ENCODE peak calls at places on chromosome 9, in four cellular contexts. One of them, this sample, is unnamed.

GRCh38 chr9:22975921-22976320 is 529.3 kb downstream of the DMRTA1 start:
- DNase-seq in HCT116: no peak
- DNase-seq in GM12878: no peak
- DNase-seq in HepG2: no peak
- DNase-seq in this sample: no peak

GRCh38 chr9:75142208-75142607 is 53.9 kb downstream of the OSTF1 start:
- DNase-seq in HCT116: no peak
- DNase-seq in GM12878: no peak
- DNase-seq in HepG2: no peak
- DNase-seq in this sample: no peak

GRCh38 chr9:78695521-78695920 is 398.6 kb downstream of the PSAT1 start:
- DNase-seq in HCT116: no peak
- DNase-seq in GM12878: no peak
- DNase-seq in HepG2: no peak
- DNase-seq in this sample: no peak

GRCh38 chr9:114906922-114907571 is 23.3 kb downstream of the TNFSF8 start:
- DNase-seq in HCT116: peak; percentile 38
- DNase-seq in GM12878: no peak
- DNase-seq in HepG2: peak; percentile 55
- DNase-seq in this sample: no peak

GRCh38 chr9:5799314-5799713 is 33.6 kb downstream of the ERMP1 start:
- DNase-seq in HCT116: peak; percentile 16
- DNase-seq in GM12878: no peak
- DNase-seq in HepG2: peak; percentile 28
- DNase-seq in this sample: no peak

GRCh38 chr9:110027624-110028023 is 180.3 kb downstream of the C9orf152 start:
- DNase-seq in HCT116: no peak
- DNase-seq in GM12878: no peak
- DNase-seq in HepG2: peak; percentile 79
- DNase-seq in this sample: no peak

GRCh38 chr9:14277202-14277601 is 36.7 kb downstream of the NFIB start:
- DNase-seq in HCT116: peak; percentile 7
- DNase-seq in GM12878: no peak
- DNase-seq in HepG2: no peak
- DNase-seq in this sample: no peak

GRCh38 chr9:110936719-110937452 is 101.4 kb downstream of the LPAR1 start:
- DNase-seq in HCT116: no peak
- DNase-seq in GM12878: no peak
- DNase-seq in HepG2: no peak
- DNase-seq in this sample: no peak

GRCh38 chr9:113823421-113823820 is 52.7 kb upstream of the ZNF618 start:
- DNase-seq in HCT116: no peak
- DNase-seq in GM12878: no peak
- DNase-seq in HepG2: no peak
- DNase-seq in this sample: no peak

GRCh38 chr9:19232830-19233194 is 2.3 kb downstream of the DENND4C start:
- DNase-seq in HCT116: no peak
- DNase-seq in GM12878: peak; percentile 46
- DNase-seq in HepG2: no peak
- DNase-seq in this sample: no peak

GRCh38 chr9:133155156-133155555 is 8.6 kb downstream of the GBGT1 start:
- DNase-seq in HCT116: no peak
- DNase-seq in GM12878: no peak
- DNase-seq in HepG2: no peak
- DNase-seq in this sample: no peak

GRCh38 chr9:13386935-13387667 is 107.6 kb upstream of the MPDZ start:
- DNase-seq in HCT116: no peak
- DNase-seq in GM12878: no peak
- DNase-seq in HepG2: no peak
- DNase-seq in this sample: no peak

GRCh38 chr9:100472725-100473261 is at the start of gene TMEFF1:
- DNase-seq in HCT116: no peak
- DNase-seq in GM12878: no peak
- DNase-seq in HepG2: peak; percentile 30
- DNase-seq in this sample: peak; percentile 30

DNA sequence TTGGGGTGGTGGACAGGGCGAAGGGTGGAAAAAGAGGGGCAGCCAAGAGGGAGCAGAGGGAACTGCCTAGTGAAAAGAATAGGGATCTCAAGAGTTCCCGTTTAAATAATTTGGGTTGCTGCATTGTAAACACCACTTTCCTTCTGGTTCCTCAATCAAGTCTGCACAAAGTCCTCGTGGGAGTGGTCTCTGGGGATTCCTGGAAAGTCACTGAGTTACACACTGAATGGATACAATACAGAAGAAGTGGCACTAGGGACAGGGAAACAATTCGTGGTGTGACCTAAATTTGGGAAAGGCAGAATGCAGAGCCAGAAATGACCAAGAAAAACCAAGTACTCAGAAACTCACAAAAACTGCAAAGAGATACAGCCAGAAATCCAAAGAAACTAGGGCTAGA is 161.7 kb downstream of the CDK5RAP2 start:
- DNase-seq in HCT116: no peak
- DNase-seq in GM12878: no peak
- DNase-seq in HepG2: no peak
- DNase-seq in this sample: no peak
- TF ChIP-seq POLR2A in HCT116: no peak
- TF ChIP-seq POLR2A in GM12878: no peak
- TF ChIP-seq POLR2A in HepG2: no peak
- TF ChIP-seq POLR2A in this sample: no peak

GRCh38 chr9:69176446-69177135 is 2.5 kb downstream of the TJP2 start:
- DNase-seq in HCT116: no peak
- DNase-seq in GM12878: no peak
- DNase-seq in HepG2: no peak
- DNase-seq in this sample: no peak
- H3K4me1 ChIP-seq in HCT116: peaks cover 61% of the 10 kb centered on the region
- H3K4me1 ChIP-seq in GM12878: peaks cover 13% of the 10 kb centered on the region
- H3K4me1 ChIP-seq in HepG2: peaks cover 95% of the 10 kb centered on the region
- H3K4me1 ChIP-seq in this sample: peaks cover 91% of the 10 kb centered on the region

DNA sequence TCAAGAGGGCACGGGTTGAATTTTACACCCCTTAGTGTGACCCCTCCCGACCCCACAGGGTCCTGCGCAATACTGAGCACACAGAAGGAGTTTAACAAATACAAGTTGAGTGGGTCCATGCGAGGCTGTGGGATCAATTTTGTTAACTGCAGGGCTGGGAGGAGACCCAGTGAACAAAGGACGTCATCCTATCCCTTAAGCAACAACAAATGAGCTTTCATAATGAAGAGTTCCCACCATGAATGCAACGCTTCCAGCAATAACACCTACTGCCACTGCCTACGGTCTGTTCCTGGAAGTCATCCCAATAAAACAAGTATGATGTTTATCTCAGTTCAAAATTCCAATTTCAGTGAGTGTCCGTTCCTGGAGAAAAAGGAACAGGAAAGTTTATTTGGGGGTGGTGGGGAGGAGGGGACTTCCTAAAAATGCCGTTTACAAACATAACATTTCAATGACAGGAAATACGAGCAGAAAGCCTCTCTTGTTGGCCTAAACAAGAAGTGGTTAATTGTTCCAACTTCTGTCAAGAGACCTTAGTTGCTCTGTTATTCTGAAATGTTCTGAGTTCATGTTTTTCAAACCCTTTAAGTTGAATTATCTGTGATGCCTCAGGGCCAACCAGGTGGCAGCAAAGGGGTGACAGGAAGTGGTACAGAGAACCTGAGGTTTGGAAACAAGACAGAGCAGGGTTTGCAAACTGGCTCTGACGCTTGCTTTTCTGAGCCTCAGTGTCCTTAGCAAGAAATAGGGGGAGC is 65.8 kb upstream of the PLPP6 start:
- DNase-seq in HCT116: no peak
- DNase-seq in GM12878: peak; percentile 5
- DNase-seq in HepG2: no peak
- DNase-seq in this sample: no peak
- TF ChIP-seq POLR2AphosphoS5 in HCT116: no peak
- TF ChIP-seq POLR2AphosphoS5 in GM12878: no peak
- TF ChIP-seq POLR2AphosphoS5 in HepG2: no peak
- TF ChIP-seq POLR2AphosphoS5 in this sample: no peak

GRCh38 chr9:127578952-127579853 is 32.9 kb upstream of the STXBP1 start:
- DNase-seq in HCT116: peak; percentile 91
- DNase-seq in GM12878: peak; percentile 32
- DNase-seq in HepG2: peak; percentile 86
- DNase-seq in this sample: peak; percentile 87
- TF ChIP-seq POLR2A in HCT116: peak; percentile 58
- TF ChIP-seq POLR2A in GM12878: no peak
- TF ChIP-seq POLR2A in HepG2: no peak
- TF ChIP-seq POLR2A in this sample: no peak

DNA sequence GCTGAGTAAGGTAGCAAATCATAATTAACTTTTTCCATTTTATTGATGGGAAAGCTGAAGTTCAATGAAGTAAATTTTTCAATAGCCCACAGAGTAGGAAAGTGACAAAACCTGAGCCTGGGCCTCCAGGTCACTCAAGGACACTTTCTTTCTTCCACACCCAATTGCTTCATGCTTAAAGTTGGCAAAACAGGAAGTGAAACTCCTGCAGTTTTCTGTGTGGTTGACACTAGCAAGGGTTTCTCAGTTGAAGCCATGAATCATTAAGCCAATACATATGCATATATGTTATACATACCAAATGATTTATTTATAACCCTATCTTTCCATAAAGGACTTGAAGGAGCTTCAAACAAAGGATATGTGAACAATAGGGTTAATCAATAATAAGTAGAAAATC is 13.9 kb downstream of the TLR4 start:
- DNase-seq in HCT116: no peak
- DNase-seq in GM12878: peak; percentile 58
- DNase-seq in HepG2: no peak
- DNase-seq in this sample: no peak
- H3K4me1 ChIP-seq in HCT116: no peaks in the 10 kb centered on the region
- H3K4me1 ChIP-seq in GM12878: peaks cover 7% of the 10 kb centered on the region
- H3K4me1 ChIP-seq in HepG2: no peaks in the 10 kb centered on the region
- H3K4me1 ChIP-seq in this sample: no peaks in the 10 kb centered on the region

GRCh38 chr9:27431573-27431972 is 92.5 kb upstream of the IFNK start:
- DNase-seq in HCT116: no peak
- DNase-seq in GM12878: no peak
- DNase-seq in HepG2: no peak
- DNase-seq in this sample: no peak
- TF ChIP-seq POLR2AphosphoS5 in HCT116: no peak
- TF ChIP-seq POLR2AphosphoS5 in GM12878: no peak
- TF ChIP-seq POLR2AphosphoS5 in HepG2: no peak
- TF ChIP-seq POLR2AphosphoS5 in this sample: peak; percentile 20

GRCh38 chr9:33236571-33236970 is 3.4 kb upstream of the SPINK4 start:
- DNase-seq in HCT116: no peak
- DNase-seq in GM12878: no peak
- DNase-seq in HepG2: no peak
- DNase-seq in this sample: no peak

GRCh38 chr9:33234511-33235467 is 5.2 kb upstream of the SPINK4 start:
- DNase-seq in HCT116: no peak
- DNase-seq in GM12878: no peak
- DNase-seq in HepG2: no peak
- DNase-seq in this sample: peak; percentile 41

GRCh38 chr9:33232866-33233265 is 7.1 kb upstream of the SPINK4 start:
- DNase-seq in HCT116: no peak
- DNase-seq in GM12878: no peak
- DNase-seq in HepG2: no peak
- DNase-seq in this sample: no peak

GRCh38 chr9:33230756-33231691 is 8.9 kb upstream of the SPINK4 start:
- DNase-seq in HCT116: no peak
- DNase-seq in GM12878: no peak
- DNase-seq in HepG2: no peak
- DNase-seq in this sample: no peak

DNA sequence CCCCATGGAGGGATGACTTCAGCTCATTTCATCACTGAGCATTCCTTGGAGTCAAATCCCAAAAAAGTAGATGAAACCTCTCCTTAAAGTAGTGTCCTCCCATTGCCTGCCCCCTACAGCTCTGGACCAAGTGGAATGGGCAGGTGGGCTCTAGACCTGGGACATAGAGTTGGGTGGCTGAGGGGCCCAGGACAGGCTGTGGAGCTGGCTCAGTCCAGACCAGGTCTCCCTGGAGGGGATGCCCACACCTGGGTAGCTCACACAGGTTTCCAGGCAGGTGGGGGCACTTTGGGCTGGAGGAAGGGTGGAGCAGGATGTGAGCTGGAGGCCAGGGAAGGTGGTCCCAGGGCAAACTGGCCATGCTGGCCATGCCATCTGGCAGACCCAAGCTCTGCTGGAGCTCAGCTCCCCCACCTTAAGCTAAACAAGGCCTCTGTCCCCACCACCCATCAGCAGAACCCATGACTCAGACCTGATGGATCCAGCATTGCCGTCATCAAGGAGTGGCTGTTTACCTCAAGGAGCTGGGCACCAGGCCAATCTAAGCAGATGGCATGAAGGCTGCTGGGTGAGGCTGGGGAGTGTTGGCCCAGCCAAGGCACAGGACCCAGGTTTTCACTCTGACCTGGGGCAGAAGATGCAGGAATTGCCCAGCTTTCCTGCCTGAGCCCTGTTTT is 6.2 kb upstream of the SPINK4 start:
- DNase-seq in HCT116: peak; percentile 95
- DNase-seq in GM12878: no peak
- DNase-seq in HepG2: no peak
- DNase-seq in this sample: peak; percentile 96
- TF ChIP-seq POLR2A in HCT116: no peak
- TF ChIP-seq POLR2A in GM12878: no peak
- TF ChIP-seq POLR2A in HepG2: no peak
- TF ChIP-seq POLR2A in this sample: no peak

GRCh38 chr9:15475923-15476536 is 34.7 kb downstream of the PSIP1 start:
- DNase-seq in HCT116: no peak
- DNase-seq in GM12878: peak; percentile 20
- DNase-seq in HepG2: no peak
- DNase-seq in this sample: no peak
- H3K4me1 ChIP-seq in HCT116: no peaks in the 10 kb centered on the region
- H3K4me1 ChIP-seq in GM12878: peaks cover 3% of the 10 kb centered on the region
- H3K4me1 ChIP-seq in HepG2: peaks cover 15% of the 10 kb centered on the region
- H3K4me1 ChIP-seq in this sample: peaks cover 4% of the 10 kb centered on the region

DNA sequence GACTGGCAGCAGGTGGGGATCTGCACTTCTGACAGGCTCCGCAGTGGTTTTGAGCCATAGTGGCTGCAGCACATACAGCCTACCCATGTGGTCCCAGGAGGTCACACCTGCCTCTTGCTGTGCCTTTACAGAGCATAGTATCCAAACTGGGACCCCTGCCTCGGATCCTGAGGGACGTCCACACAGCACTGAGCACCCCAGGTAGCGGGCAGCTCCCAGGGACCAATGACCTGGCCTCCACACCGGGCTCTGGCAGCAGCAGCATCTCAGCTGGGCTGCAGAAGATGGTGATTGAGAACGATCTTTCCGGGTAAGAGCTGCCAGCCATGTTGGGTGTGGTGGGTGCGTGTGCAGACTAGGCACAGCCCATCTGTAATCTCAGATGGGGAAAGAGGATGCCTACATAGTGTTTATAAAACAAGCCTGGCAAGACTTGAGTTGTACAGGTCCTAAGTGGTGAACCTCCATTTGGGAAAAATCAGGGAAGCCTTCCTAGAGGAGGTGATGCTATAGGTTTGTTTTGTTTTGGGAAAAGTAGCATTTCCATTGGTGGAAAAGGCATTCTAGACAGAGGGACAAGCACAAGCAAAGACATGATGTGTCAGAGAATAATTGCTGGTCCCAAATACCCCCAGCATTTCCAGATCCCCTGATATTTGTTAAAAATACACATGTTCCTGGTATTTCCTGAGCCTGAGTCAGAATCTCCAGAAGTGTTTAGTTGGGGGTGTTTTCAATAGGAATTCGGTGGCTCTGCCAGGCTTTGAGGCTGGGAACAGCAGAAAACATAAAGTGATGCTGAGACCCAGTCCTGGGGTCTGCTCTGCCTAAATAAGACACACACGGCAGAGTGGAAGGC is 119.2 kb downstream of the DAB2IP start:
- DNase-seq in HCT116: no peak
- DNase-seq in GM12878: no peak
- DNase-seq in HepG2: no peak
- DNase-seq in this sample: no peak
- TF ChIP-seq POLR2AphosphoS5 in HCT116: no peak
- TF ChIP-seq POLR2AphosphoS5 in GM12878: no peak
- TF ChIP-seq POLR2AphosphoS5 in HepG2: no peak
- TF ChIP-seq POLR2AphosphoS5 in this sample: no peak